ENCODE peak calls at places on chromosomes 1 and 21, in six cellular contexts. I, F, U, W, X and B are unnamed samples.

GRCh38 chr1:214615871-214616270 is 12.9 kb downstream of the CENPF start:
- DNase-seq in I (peak; percentile 38), F (no peak), U (no peak), W (no peak), X (no peak), B (no peak)

GRCh38 chr1:26788836-26789611 is 1.3 kb downstream of the PIGV start:
- DNase-seq in I (peak; percentile 95), F (peak; percentile 79), U (peak; percentile 92), W (peak; percentile 59), X (peak; percentile 92), B (peak; percentile 56)

GRCh38 chr1:20728371-20729154 is 3.9 kb downstream of the SH2D5 start:
- DNase-seq in I (no peak), F (peak; percentile 16), U (no peak), W (no peak), X (no peak), B (no peak)

GRCh38 chr1:151596166-151596933 is 15.5 kb upstream of the SNX27 start:
- DNase-seq in I (no peak), F (peak; percentile 72), U (no peak), W (no peak), X (no peak), B (no peak)

GRCh38 chr1:10759413-10760200 is 36.8 kb downstream of the CASZ1 start:
- DNase-seq in I (no peak), F (no peak), U (peak; percentile 92), W (no peak), X (no peak), B (no peak)

GRCh38 chr1:206708058-206708457 is 23.4 kb downstream of the MAPKAPK2 start:
- DNase-seq in I (no peak), F (no peak), U (no peak), W (no peak), X (no peak), B (no peak)

GRCh38 chr1:25796807-25797458 is 3.1 kb upstream of the SELENON start:
- DNase-seq in I (peak; percentile 81), F (peak; percentile 75), U (peak; percentile 94), W (no peak), X (peak; percentile 91), B (no peak)

GRCh38 chr21:38957575-38958340 is 152.0 kb downstream of the ETS2 start:
- DNase-seq in I (no peak), F (no peak), U (no peak), W (no peak), X (no peak), B (no peak)

GRCh38 chr1:24021403-24022266 is 41.5 kb upstream of the SRSF10 start:
- DNase-seq in I (peak; percentile 39), F (no peak), U (peak; percentile 77), W (no peak), X (no peak), B (no peak)

GRCh38 chr1:15799004-15799867 is 8.2 kb downstream of the UQCRHL start:
- DNase-seq in I (peak; percentile 98), F (peak; percentile 92), U (no peak), W (no peak), X (no peak), B (no peak)

GRCh38 chr21:45592208-45592619 is 50.0 kb upstream of the SLC19A1 start:
- DNase-seq in I (no peak), F (no peak), U (no peak), W (peak; percentile 73), X (no peak), B (peak; percentile 65)

GRCh38 chr1:113190930-113191329 is 117.9 kb downstream of the LRIG2 start:
- DNase-seq in I (no peak), F (no peak), U (no peak), W (no peak), X (no peak), B (no peak)

GRCh38 chr21:36029309-36029708 is 31.0 kb downstream of the SETD4 start:
- DNase-seq in I (no peak), F (no peak), U (no peak), W (no peak), X (no peak), B (no peak)

GRCh38 chr1:246519514-246519913 is 12.4 kb upstream of the SMYD3 start:
- DNase-seq in I (no peak), F (no peak), U (no peak), W (no peak), X (no peak), B (no peak)

GRCh38 chr1:244970236-244970652 is 105.9 kb upstream of the HNRNPU start:
- DNase-seq in I (peak; percentile 85), F (peak; percentile 81), U (no peak), W (no peak), X (peak; percentile 94), B (peak; percentile 85)

GRCh38 chr1:186183219-186183618 is 191.8 kb downstream of the TPR start:
- DNase-seq in I (peak; percentile 94), F (peak; percentile 69), U (no peak), W (no peak), X (no peak), B (peak; percentile 14)

DNA sequence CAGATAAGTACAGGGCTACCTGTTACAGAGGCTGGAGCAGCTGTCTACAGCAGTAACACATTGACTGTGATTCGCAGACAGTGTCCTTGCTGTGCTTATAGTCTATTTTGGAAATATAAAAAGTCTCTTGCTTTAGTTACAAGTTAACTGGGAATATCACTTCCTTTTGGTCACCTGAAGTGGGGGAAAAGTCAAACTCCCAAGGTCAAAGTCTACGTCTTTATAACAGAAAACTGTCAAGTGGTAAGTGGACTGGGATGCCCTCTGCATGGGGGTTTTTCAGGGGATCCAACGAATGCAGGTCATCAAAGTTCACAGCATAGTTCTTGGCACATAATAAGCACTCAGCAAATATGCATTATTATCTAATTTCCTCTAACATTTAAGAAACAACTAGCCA is 55.4 kb downstream of the FAM78B start:
- DNase-seq in I (no peak), F (no peak), U (no peak), W (no peak), X (no peak), B (no peak)
- H3K4me3 ChIP-seq in I (no peak overlapping the region), F (no peak overlapping the region), U (no peak overlapping the region), W (no peak overlapping the region), X (no peak overlapping the region), B (no peak overlapping the region)

DNA sequence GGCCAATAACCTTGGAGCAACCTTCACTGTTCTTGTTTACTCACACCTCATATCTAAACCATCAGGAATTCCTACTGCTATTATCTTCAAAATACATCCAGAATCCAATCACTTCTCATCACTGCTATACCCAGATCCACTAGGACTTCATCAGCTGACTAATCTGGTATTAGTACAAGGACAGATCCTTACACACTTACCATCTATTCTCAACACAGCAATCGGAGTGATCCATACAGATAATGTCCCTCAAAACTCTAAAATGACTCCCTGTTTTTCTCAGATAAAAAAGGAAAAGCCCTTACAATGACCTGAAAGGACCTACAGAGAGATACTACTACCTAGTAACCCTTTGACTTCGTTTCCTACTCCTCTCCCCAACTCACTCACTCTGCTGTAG is 70.8 kb downstream of the ZNF644 start:
- DNase-seq in I (no peak), F (no peak), U (no peak), W (no peak), X (no peak), B (no peak)
- H3K36me3 ChIP-seq in I (no peaks in the 10 kb centered on the region), F (peaks cover 15% of the 10 kb centered on the region), U (no peaks in the 10 kb centered on the region), W (no peaks in the 10 kb centered on the region), X (no peaks in the 10 kb centered on the region), B (no peaks in the 10 kb centered on the region)

GRCh38 chr1:9321986-9322715 is 29.5 kb downstream of the SPSB1 start:
- DNase-seq in I (no peak), F (no peak), U (no peak), W (no peak), X (no peak), B (no peak)

GRCh38 chr1:9322845-9323244 is 30.2 kb downstream of the SPSB1 start:
- DNase-seq in I (no peak), F (no peak), U (no peak), W (no peak), X (peak; percentile 27), B (no peak)

GRCh38 chr1:9320520-9321479 is 28.1 kb downstream of the SPSB1 start:
- DNase-seq in I (no peak), F (no peak), U (no peak), W (no peak), X (peak; percentile 65), B (no peak)

GRCh38 chr1:9319789-9320519 is 27.3 kb downstream of the SPSB1 start:
- DNase-seq in I (no peak), F (no peak), U (no peak), W (no peak), X (peak; percentile 23), B (no peak)

DNA sequence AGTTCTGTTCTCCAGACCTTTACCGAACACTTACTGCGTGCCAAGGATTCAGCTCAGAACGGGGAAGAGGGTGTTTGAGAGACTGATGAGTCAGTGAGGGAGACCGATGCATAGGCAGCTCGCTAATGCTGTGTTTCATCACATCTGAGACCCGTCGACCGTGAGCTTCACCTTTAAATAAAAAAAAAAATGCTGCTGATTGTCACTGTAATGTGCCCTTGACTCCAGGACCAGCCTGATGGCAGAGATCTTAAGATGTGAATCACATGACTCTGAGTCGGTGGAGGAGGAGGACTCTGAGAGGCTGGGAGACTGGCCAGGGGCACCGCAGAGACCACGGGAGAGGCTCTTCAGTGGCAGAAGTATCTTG is 28.8 kb downstream of the SPSB1 start:
- DNase-seq in I (peak; percentile 93), F (no peak), U (no peak), W (no peak), X (no peak), B (no peak)
- H3K4me3 ChIP-seq in I (peak overlapping the region; percentile 29), F (no peak overlapping the region), U (no peak overlapping the region), W (no peak overlapping the region), X (no peak overlapping the region), B (no peak overlapping the region)

GRCh38 chr1:54787604-54788003 is 13.5 kb downstream of the TTC22 start:
- DNase-seq in I (no peak), F (no peak), U (no peak), W (no peak), X (no peak), B (no peak)
- H3K36me3 ChIP-seq in I (no peaks in the 10 kb centered on the region), F (peaks cover 18% of the 10 kb centered on the region), U (no peaks in the 10 kb centered on the region), W (no peaks in the 10 kb centered on the region), X (no peaks in the 10 kb centered on the region), B (no peaks in the 10 kb centered on the region)

GRCh38 chr21:42527127-42527488 is 13.5 kb downstream of the SLC37A1 start:
- DNase-seq in I (no peak), F (no peak), U (no peak), W (no peak), X (no peak), B (no peak)
- H3K4me3 ChIP-seq in I (no peak overlapping the region), F (no peak overlapping the region), U (no peak overlapping the region), W (peak overlapping the region; percentile 46), X (no peak overlapping the region), B (no peak overlapping the region)